ENCODE peak calls at places on chromosomes 16 and 17, in six cellular contexts. One of them, this sample, is unnamed.
A peak's percentile ranks its signal among the peaks of the same experiment; 100 is the strongest.

GRCh38 chr16:85428168-85428898 is 184.8 kb upstream of the GSE1 start:
- DNase-seq in EH: peak; percentile 28
- DNase-seq in stimulated activated naive B cell treated with anti-CD40 and anti-IgM and Interleukin-4, amounts not matched to agents 10 μg/mL and 1 μg/mL and 100 μg/mL, for 72 hours: no peak
- DNase-seq in psoas muscle: peak; percentile 36
- DNase-seq in NAMALWA: peak; percentile 90
- DNase-seq in CD8-positive, alpha-beta memory T cell: no peak
- DNase-seq in this sample: peak; percentile 79

GRCh38 chr17:27888072-27888471 is 5.1 kb downstream of the LYRM9 start:
- DNase-seq in EH: no peak
- DNase-seq in stimulated activated naive B cell treated with anti-CD40 and anti-IgM and Interleukin-4, amounts not matched to agents 10 μg/mL and 1 μg/mL and 100 μg/mL, for 72 hours: no peak
- DNase-seq in psoas muscle: no peak
- DNase-seq in NAMALWA: no peak
- DNase-seq in CD8-positive, alpha-beta memory T cell: no peak
- DNase-seq in this sample: no peak

GRCh38 chr17:7775058-7775457 is 57.5 kb downstream of the DNAH2 start:
- DNase-seq in EH: no peak
- DNase-seq in stimulated activated naive B cell treated with anti-CD40 and anti-IgM and Interleukin-4, amounts not matched to agents 10 μg/mL and 1 μg/mL and 100 μg/mL, for 72 hours: no peak
- DNase-seq in psoas muscle: no peak
- DNase-seq in NAMALWA: no peak
- DNase-seq in CD8-positive, alpha-beta memory T cell: no peak
- DNase-seq in this sample: no peak

GRCh38 chr17:74981318-74981978 is 6.0 kb upstream of the CDR2L start:
- DNase-seq in EH: no peak
- DNase-seq in stimulated activated naive B cell treated with anti-CD40 and anti-IgM and Interleukin-4, amounts not matched to agents 10 μg/mL and 1 μg/mL and 100 μg/mL, for 72 hours: no peak
- DNase-seq in psoas muscle: no peak
- DNase-seq in NAMALWA: no peak
- DNase-seq in CD8-positive, alpha-beta memory T cell: no peak
- DNase-seq in this sample: no peak

GRCh38 chr17:47246120-47246519 is 7.5 kb upstream of the ITGB3 start:
- DNase-seq in EH: no peak
- DNase-seq in stimulated activated naive B cell treated with anti-CD40 and anti-IgM and Interleukin-4, amounts not matched to agents 10 μg/mL and 1 μg/mL and 100 μg/mL, for 72 hours: no peak
- DNase-seq in psoas muscle: no peak
- DNase-seq in NAMALWA: no peak
- DNase-seq in CD8-positive, alpha-beta memory T cell: no peak
- DNase-seq in this sample: no peak

GRCh38 chr16:12758031-12758669 is 45.5 kb downstream of the CPPED1 start:
- DNase-seq in EH: no peak
- DNase-seq in stimulated activated naive B cell treated with anti-CD40 and anti-IgM and Interleukin-4, amounts not matched to agents 10 μg/mL and 1 μg/mL and 100 μg/mL, for 72 hours: no peak
- DNase-seq in psoas muscle: no peak
- DNase-seq in NAMALWA: no peak
- DNase-seq in CD8-positive, alpha-beta memory T cell: no peak
- DNase-seq in this sample: no peak

GRCh38 chr17:64728041-64728695 is 66.1 kb upstream of the SMURF2 start:
- DNase-seq in EH: no peak
- DNase-seq in stimulated activated naive B cell treated with anti-CD40 and anti-IgM and Interleukin-4, amounts not matched to agents 10 μg/mL and 1 μg/mL and 100 μg/mL, for 72 hours: no peak
- DNase-seq in psoas muscle: no peak
- DNase-seq in NAMALWA: no peak
- DNase-seq in CD8-positive, alpha-beta memory T cell: no peak
- DNase-seq in this sample: no peak

GRCh38 chr16:76335187-76335974 is 58.2 kb downstream of the CNTNAP4 start:
- DNase-seq in EH: no peak
- DNase-seq in stimulated activated naive B cell treated with anti-CD40 and anti-IgM and Interleukin-4, amounts not matched to agents 10 μg/mL and 1 μg/mL and 100 μg/mL, for 72 hours: no peak
- DNase-seq in psoas muscle: no peak
- DNase-seq in NAMALWA: no peak
- DNase-seq in CD8-positive, alpha-beta memory T cell: no peak
- DNase-seq in this sample: no peak

GRCh38 chr17:72887917-72888316 is 204.6 kb downstream of the SLC39A11 start:
- DNase-seq in EH: peak; percentile 24
- DNase-seq in stimulated activated naive B cell treated with anti-CD40 and anti-IgM and Interleukin-4, amounts not matched to agents 10 μg/mL and 1 μg/mL and 100 μg/mL, for 72 hours: no peak
- DNase-seq in psoas muscle: no peak
- DNase-seq in NAMALWA: no peak
- DNase-seq in CD8-positive, alpha-beta memory T cell: no peak
- DNase-seq in this sample: no peak

GRCh38 chr17:49637050-49637449 is 40.8 kb downstream of the SPOP start:
- DNase-seq in EH: peak; percentile 83
- DNase-seq in stimulated activated naive B cell treated with anti-CD40 and anti-IgM and Interleukin-4, amounts not matched to agents 10 μg/mL and 1 μg/mL and 100 μg/mL, for 72 hours: no peak
- DNase-seq in psoas muscle: no peak
- DNase-seq in NAMALWA: no peak
- DNase-seq in CD8-positive, alpha-beta memory T cell: no peak
- DNase-seq in this sample: no peak

GRCh38 chr16:87794485-87795078 is 28.8 kb upstream of the KLHDC4 start:
- DNase-seq in EH: no peak
- DNase-seq in stimulated activated naive B cell treated with anti-CD40 and anti-IgM and Interleukin-4, amounts not matched to agents 10 μg/mL and 1 μg/mL and 100 μg/mL, for 72 hours: no peak
- DNase-seq in psoas muscle: no peak
- DNase-seq in NAMALWA: no peak
- DNase-seq in CD8-positive, alpha-beta memory T cell: no peak
- DNase-seq in this sample: no peak

GRCh38 chr16:77723108-77723514 is 797 bp downstream of the NUDT7 start:
- DNase-seq in EH: peak; percentile 28
- DNase-seq in stimulated activated naive B cell treated with anti-CD40 and anti-IgM and Interleukin-4, amounts not matched to agents 10 μg/mL and 1 μg/mL and 100 μg/mL, for 72 hours: no peak
- DNase-seq in psoas muscle: no peak
- DNase-seq in NAMALWA: peak; percentile 72
- DNase-seq in CD8-positive, alpha-beta memory T cell: peak; percentile 2
- DNase-seq in this sample: peak; percentile 16

GRCh38 chr16:67685388-67686112 is 18.9 kb downstream of the C16orf86 start:
- DNase-seq in EH: no peak
- DNase-seq in stimulated activated naive B cell treated with anti-CD40 and anti-IgM and Interleukin-4, amounts not matched to agents 10 μg/mL and 1 μg/mL and 100 μg/mL, for 72 hours: no peak
- DNase-seq in psoas muscle: no peak
- DNase-seq in NAMALWA: peak; percentile 65
- DNase-seq in CD8-positive, alpha-beta memory T cell: no peak
- DNase-seq in this sample: peak; percentile 37

GRCh38 chr17:28738680-28739384 is 5.0 kb upstream of the TRAF4 start:
- DNase-seq in EH: no peak
- DNase-seq in stimulated activated naive B cell treated with anti-CD40 and anti-IgM and Interleukin-4, amounts not matched to agents 10 μg/mL and 1 μg/mL and 100 μg/mL, for 72 hours: peak; percentile 91
- DNase-seq in psoas muscle: no peak
- DNase-seq in NAMALWA: peak; percentile 87
- DNase-seq in CD8-positive, alpha-beta memory T cell: no peak
- DNase-seq in this sample: peak; percentile 57

GRCh38 chr16:79008869-79009179 is 591.7 kb downstream of the MAF start:
- DNase-seq in EH: no peak
- DNase-seq in stimulated activated naive B cell treated with anti-CD40 and anti-IgM and Interleukin-4, amounts not matched to agents 10 μg/mL and 1 μg/mL and 100 μg/mL, for 72 hours: no peak
- DNase-seq in psoas muscle: no peak
- DNase-seq in NAMALWA: no peak
- DNase-seq in CD8-positive, alpha-beta memory T cell: no peak
- DNase-seq in this sample: no peak

GRCh38 chr17:62755139-62755851 is 52.8 kb downstream of the MARCHF10 start:
- DNase-seq in EH: no peak
- DNase-seq in stimulated activated naive B cell treated with anti-CD40 and anti-IgM and Interleukin-4, amounts not matched to agents 10 μg/mL and 1 μg/mL and 100 μg/mL, for 72 hours: no peak
- DNase-seq in psoas muscle: no peak
- DNase-seq in NAMALWA: no peak
- DNase-seq in CD8-positive, alpha-beta memory T cell: no peak
- DNase-seq in this sample: no peak